ENCODE peak calls at places on chromosomes 2 and 18, in five cellular contexts. Y, D, V, Z and U are unnamed samples.

GRCh38 chr2:60886962-60887361 is 5.6 kb downstream of the REL start:
- DNase-seq in V (no peak), Y (no peak), Z (no peak), D (no peak), U (no peak)

GRCh38 chr2:122868626-122869275 is 1113.3 kb downstream of the TSN start:
- DNase-seq in D (no peak), Y (no peak), Z (no peak), V (no peak), U (peak; percentile 66)

GRCh38 chr2:9695916-9696315 is 65.1 kb upstream of the YWHAQ start:
- DNase-seq in D (no peak), V (no peak), Y (no peak), Z (no peak), U (no peak)

GRCh38 chr2:109380502-109381326 is 233.1 kb downstream of the SEPTIN10 start:
- DNase-seq in D (no peak), Z (peak; percentile 40), Y (no peak), V (peak; percentile 38), U (no peak)

GRCh38 chr18:56532176-56532840 is 106.1 kb downstream of the TXNL1 start:
- DNase-seq in Y (no peak), V (peak; percentile 74), Z (no peak), D (no peak), U (peak; percentile 18)

GRCh38 chr2:65186872-65187851 is 40.5 kb upstream of the ACTR2 start:
- DNase-seq in D (peak; percentile 50), Z (peak; percentile 81), Y (no peak), V (peak; percentile 78), U (peak; percentile 88)

GRCh38 chr2:7165736-7166135 is 248.5 kb downstream of the RNF144A start:
- DNase-seq in V (no peak), D (no peak), Z (no peak), Y (no peak), U (no peak)

GRCh38 chr2:31237348-31238017 is 3.5 kb downstream of the EHD3 start:
- DNase-seq in D (no peak), Y (no peak), V (no peak), Z (no peak), U (no peak)

GRCh38 chr2:29249666-29250253 is 134.5 kb downstream of the CLIP4 start:
- DNase-seq in D (no peak), Z (no peak), V (no peak), Y (no peak), U (no peak)

GRCh38 chr18:8462651-8463185 is 146.5 kb upstream of the RAB12 start:
- DNase-seq in Y (no peak), Z (no peak), V (no peak), D (no peak), U (no peak)

GRCh38 chr2:127185093-127185492 is 35.0 kb downstream of the CYP27C1 start:
- DNase-seq in V (no peak), D (no peak), Y (no peak), Z (no peak), U (no peak)

GRCh38 chr2:131034122-131035051 is 58.9 kb downstream of the FAM168B start:
- DNase-seq in Z (peak; percentile 54), Y (peak; percentile 89), D (no peak), V (no peak), U (peak; percentile 79)

GRCh38 chr2:20992201-20992711 is 51.6 kb downstream of the APOB start:
- DNase-seq in V (peak; percentile 1), Y (no peak), D (no peak), Z (no peak), U (peak; percentile 6)

GRCh38 chr2:2827237-2827636 is 496.2 kb upstream of the MYT1L start:
- DNase-seq in D (no peak), Y (peak; percentile 53), Z (no peak), V (no peak), U (no peak)

GRCh38 chr18:29457316-29457715 is 1280.4 kb upstream of the CDH2 start:
- DNase-seq in V (no peak), D (no peak), Y (no peak), Z (no peak), U (no peak)

GRCh38 chr2:203240491-203240890 is 1.7 kb downstream of the CYP20A1 start:
- DNase-seq in D (no peak), V (no peak), Z (no peak), Y (no peak), U (no peak)

GRCh38 chr18:63892544-63892943 is 5.0 kb downstream of the SERPINB2 start:
- DNase-seq in Z (no peak), V (peak; percentile 20), Y (no peak), D (no peak), U (no peak)

GRCh38 chr2:16167471-16168426 is 227.4 kb downstream of the MYCN start:
- DNase-seq in Y (no peak), Z (no peak), V (no peak), D (no peak), U (no peak)

GRCh38 chr2:26521054-26521912 is 43.4 kb upstream of the OTOF start:
- DNase-seq in V (peak; percentile 11), D (no peak), Y (no peak), Z (peak; percentile 28), U (peak; percentile 56)

GRCh38 chr2:127175406-127175805 is 44.7 kb downstream of the CYP27C1 start:
- DNase-seq in Y (no peak), Z (no peak), V (peak; percentile 63), D (no peak), U (peak; percentile 36)

GRCh38 chr2:180322781-180323180 is 315.7 kb upstream of the CWC22 start:
- DNase-seq in Z (no peak), V (peak; percentile 43), D (no peak), Y (no peak), U (peak; percentile 27)

GRCh38 chr2:72008608-72009007 is 139.1 kb downstream of the CYP26B1 start:
- DNase-seq in Z (peak; percentile 44), D (no peak), Y (no peak), V (no peak), U (no peak)

GRCh38 chr18:58846325-58846724 is 18.4 kb upstream of the ZNF532 start:
- DNase-seq in V (no peak), Y (no peak), D (no peak), Z (no peak), U (no peak)

GRCh38 chr2:225668606-225669266 is 269.2 kb downstream of the NYAP2 start:
- DNase-seq in Y (no peak), Z (no peak), D (peak; percentile 67), V (peak; percentile 83), U (peak; percentile 80)

GRCh38 chr2:228731517-228731916 is 539.6 kb downstream of the PID1 start:
- DNase-seq in Y (no peak), Z (peak; percentile 53), D (peak; percentile 35), V (peak; percentile 58), U (peak; percentile 82)

GRCh38 chr2:241009191-241009590 is 10.8 kb downstream of the SNED1 start:
- DNase-seq in D (no peak), V (no peak), Z (no peak), Y (peak; percentile 42), U (no peak)

GRCh38 chr18:39801010-39801409 is 2154.0 kb upstream of the PIK3C3 start:
- DNase-seq in Y (no peak), D (no peak), V (no peak), Z (no peak), U (no peak)

GRCh38 chr18:12904012-12904516 is 20.0 kb upstream of the PTPN2 start:
- DNase-seq in V (no peak), Y (no peak), D (no peak), Z (no peak), U (no peak)

GRCh38 chr18:68181956-68182355 is 533.0 kb downstream of the TMX3 start:
- DNase-seq in Z (no peak), V (peak; percentile 22), Y (no peak), D (no peak), U (peak; percentile 50)

GRCh38 chr2:20450201-20451108 is 3.6 kb downstream of the RHOB start:
- DNase-seq in Y (no peak), V (peak; percentile 90), D (no peak), Z (peak; percentile 89), U (peak; percentile 28)

GRCh38 chr2:95106081-95106480 is 15.5 kb downstream of the MRPS5 start:
- DNase-seq in Z (no peak), V (peak; percentile 16), D (no peak), Y (no peak), U (no peak)

GRCh38 chr2:95099910-95100309 is 21.7 kb downstream of the MRPS5 start:
- DNase-seq in Y (no peak), V (no peak), Z (no peak), D (no peak), U (no peak)

GRCh38 chr2:95110395-95110794 is 11.2 kb downstream of the MRPS5 start:
- DNase-seq in Y (no peak), V (no peak), D (no peak), Z (no peak), U (no peak)

GRCh38 chr2:95109260-95109659 is 12.3 kb downstream of the MRPS5 start:
- DNase-seq in V (no peak), D (no peak), Z (no peak), Y (no peak), U (no peak)

DNA sequence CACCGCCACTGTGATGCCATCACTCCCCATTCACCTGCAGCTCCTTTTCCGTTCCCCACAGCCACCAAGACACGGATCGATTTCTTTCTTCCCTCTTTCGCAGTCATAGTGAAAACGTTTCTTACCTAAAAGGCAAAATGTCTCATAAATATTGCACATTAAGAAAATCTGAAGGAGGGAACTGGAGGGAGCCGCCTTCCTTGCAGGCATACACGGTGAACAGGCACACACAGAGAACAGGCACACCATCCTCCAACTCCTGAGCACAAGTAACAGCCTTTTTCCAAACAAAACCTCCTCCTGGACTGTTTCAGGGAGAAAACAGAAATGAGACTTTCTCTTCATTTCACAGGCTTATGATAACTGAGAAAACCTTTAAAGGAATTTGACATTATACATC is 17.0 kb downstream of the MRPS5 start:
- DNase-seq in D (no peak), Z (no peak), V (no peak), Y (no peak), U (no peak)
- H3K4me3 ChIP-seq in D (no peak overlapping the region), Z (no peak overlapping the region), V (no peak overlapping the region), Y (no peak overlapping the region), U (no peak overlapping the region)

GRCh38 chr2:184877909-184878308 is 279.6 kb downstream of the ZNF804A start:
- DNase-seq in Y (no peak), V (no peak), Z (no peak), D (no peak), U (no peak)
- H3K4me3 ChIP-seq in Y (no peak overlapping the region), V (no peak overlapping the region), Z (no peak overlapping the region), D (no peak overlapping the region), U (no peak overlapping the region)

GRCh38 chr2:176066645-176067586 is 16.8 kb downstream of the EVX2 start:
- DNase-seq in Z (no peak), D (no peak), V (no peak), Y (peak; percentile 82), U (no peak)
- H3K4me3 ChIP-seq in Z (peak overlapping the region; percentile 49), D (no peak overlapping the region), V (no peak overlapping the region), Y (peak overlapping the region; percentile 21), U (no peak overlapping the region)

GRCh38 chr2:27891820-27892105 is 1.2 kb downstream of the BABAM2 start:
- DNase-seq in Y (no peak), D (no peak), Z (no peak), V (peak; percentile 53), U (peak; percentile 27)
- H3K4me3 ChIP-seq in Y (no peak overlapping the region), D (no peak overlapping the region), Z (no peak overlapping the region), V (no peak overlapping the region), U (no peak overlapping the region)